ENCODE peak calls at places on chromosomes 16 and 17, in four cellular contexts. One of them, this sample, is unnamed. For H3K4me1, the result is how much of the 10 kb centered on the place peaks cover.

GRCh38 chr17:71656987-71657858 is 463.6 kb upstream of the SOX9 start:
- DNase-seq in left ventricle myocardium inferior: no peak
- DNase-seq in neuronal stem cell: no peak
- DNase-seq in breast epithelium: no peak
- DNase-seq in this sample: no peak

GRCh38 chr17:19317359-19318095 is 45.0 kb downstream of the B9D1 start:
- DNase-seq in neuronal stem cell: peak
- DNase-seq in breast epithelium: no peak
- DNase-seq in left ventricle myocardium inferior: peak
- DNase-seq in this sample: no peak

GRCh38 chr17:75908201-75908600 is 3.5 kb upstream of the MRPL38 start:
- DNase-seq in neuronal stem cell: no peak
- DNase-seq in left ventricle myocardium inferior: peak
- DNase-seq in breast epithelium: no peak
- DNase-seq in this sample: no peak

GRCh38 chr17:29138184-29138955 is 41.8 kb downstream of the MYO18A start:
- DNase-seq in neuronal stem cell: no peak
- DNase-seq in breast epithelium: no peak
- DNase-seq in left ventricle myocardium inferior: no peak
- DNase-seq in this sample: no peak

GRCh38 chr16:54402270-54402669 is 115.7 kb upstream of the IRX3 start:
- DNase-seq in left ventricle myocardium inferior: peak
- DNase-seq in neuronal stem cell: no peak
- DNase-seq in breast epithelium: no peak
- DNase-seq in this sample: no peak

GRCh38 chr17:80029235-80029974 is 6.3 kb downstream of the TBC1D16 start:
- DNase-seq in breast epithelium: peak
- DNase-seq in left ventricle myocardium inferior: peak
- DNase-seq in neuronal stem cell: no peak
- DNase-seq in this sample: peak

GRCh38 chr17:71327376-71328059 is 793.3 kb upstream of the SOX9 start:
- DNase-seq in breast epithelium: no peak
- DNase-seq in neuronal stem cell: no peak
- DNase-seq in left ventricle myocardium inferior: no peak
- DNase-seq in this sample: no peak

GRCh38 chr17:82120148-82120547 is 22.1 kb upstream of the FASN start:
- DNase-seq in breast epithelium: no peak
- DNase-seq in left ventricle myocardium inferior: no peak
- DNase-seq in neuronal stem cell: no peak
- DNase-seq in this sample: no peak

GRCh38 chr16:58020628-58021521 is 4.7 kb upstream of the MMP15 start:
- DNase-seq in left ventricle myocardium inferior: peak
- DNase-seq in neuronal stem cell: no peak
- DNase-seq in breast epithelium: no peak
- DNase-seq in this sample: no peak

GRCh38 chr17:72618018-72618509 is 474.4 kb downstream of the SLC39A11 start:
- DNase-seq in neuronal stem cell: no peak
- DNase-seq in left ventricle myocardium inferior: no peak
- DNase-seq in breast epithelium: no peak
- DNase-seq in this sample: no peak

GRCh38 chr16:88921603-88921995 is 55.1 kb upstream of the PABPN1L start:
- DNase-seq in left ventricle myocardium inferior: no peak
- DNase-seq in breast epithelium: no peak
- DNase-seq in neuronal stem cell: no peak
- DNase-seq in this sample: no peak

GRCh38 chr17:20122236-20122879 is 113.2 kb downstream of the SPECC1 start:
- DNase-seq in left ventricle myocardium inferior: no peak
- DNase-seq in breast epithelium: no peak
- DNase-seq in neuronal stem cell: no peak
- DNase-seq in this sample: no peak

GRCh38 chr17:2964370-2964769 is 99.0 kb downstream of the OR1D5 start:
- DNase-seq in neuronal stem cell: no peak
- DNase-seq in breast epithelium: no peak
- DNase-seq in left ventricle myocardium inferior: no peak
- DNase-seq in this sample: no peak

GRCh38 chr17:69525920-69526841 is 111.7 kb downstream of the MAP2K6 start:
- DNase-seq in breast epithelium: no peak
- DNase-seq in left ventricle myocardium inferior: peak
- DNase-seq in neuronal stem cell: peak
- DNase-seq in this sample: no peak

GRCh38 chr16:74936902-74937560 is 47.9 kb downstream of the WDR59 start:
- DNase-seq in left ventricle myocardium inferior: no peak
- DNase-seq in breast epithelium: no peak
- DNase-seq in neuronal stem cell: no peak
- DNase-seq in this sample: no peak

GRCh38 chr16:75092777-75093176 is 23.8 kb downstream of the LDHD start:
- DNase-seq in left ventricle myocardium inferior: no peak
- DNase-seq in neuronal stem cell: no peak
- DNase-seq in breast epithelium: no peak
- DNase-seq in this sample: no peak

GRCh38 chr17:60586288-60586974 is 13.6 kb upstream of the PPM1D start:
- DNase-seq in breast epithelium: no peak
- DNase-seq in neuronal stem cell: no peak
- DNase-seq in left ventricle myocardium inferior: no peak
- DNase-seq in this sample: no peak

GRCh38 chr16:79171504-79172240 is 428.9 kb downstream of the MAF start:
- DNase-seq in left ventricle myocardium inferior: no peak
- DNase-seq in neuronal stem cell: no peak
- DNase-seq in breast epithelium: no peak
- DNase-seq in this sample: no peak

GRCh38 chr16:88810166-88810867 is 1.4 kb downstream of the APRT start:
- DNase-seq in left ventricle myocardium inferior: no peak
- DNase-seq in breast epithelium: no peak
- DNase-seq in neuronal stem cell: no peak
- DNase-seq in this sample: no peak

GRCh38 chr17:30226878-30227277 is 8.6 kb downstream of the SLC6A4 start:
- DNase-seq in neuronal stem cell: no peak
- DNase-seq in left ventricle myocardium inferior: no peak
- DNase-seq in breast epithelium: no peak
- DNase-seq in this sample: no peak

GRCh38 chr17:28946239-28946638 is 5.1 kb downstream of the PHF12 start:
- DNase-seq in breast epithelium: no peak
- DNase-seq in left ventricle myocardium inferior: no peak
- DNase-seq in neuronal stem cell: no peak
- DNase-seq in this sample: no peak

GRCh38 chr17:83119987-83120864 is 40.8 kb downstream of the METRNL start:
- DNase-seq in neuronal stem cell: no peak
- DNase-seq in left ventricle myocardium inferior: peak
- DNase-seq in breast epithelium: no peak
- DNase-seq in this sample: no peak

GRCh38 chr17:869067-869466 is 86.9 kb downstream of the MRM3 start:
- DNase-seq in left ventricle myocardium inferior: peak
- DNase-seq in neuronal stem cell: no peak
- DNase-seq in breast epithelium: no peak
- DNase-seq in this sample: peak

GRCh38 chr16:10661236-10661635 is 33.5 kb downstream of the TEKT5 start:
- DNase-seq in breast epithelium: no peak
- DNase-seq in neuronal stem cell: no peak
- DNase-seq in left ventricle myocardium inferior: no peak
- DNase-seq in this sample: no peak

GRCh38 chr17:31842416-31843381 is 16.3 kb downstream of the COPRS start:
- DNase-seq in left ventricle myocardium inferior: peak
- DNase-seq in neuronal stem cell: peak
- DNase-seq in breast epithelium: peak
- DNase-seq in this sample: no peak
- H3K4me3 ChIP-seq in left ventricle myocardium inferior: peak
- H3K4me3 ChIP-seq in neuronal stem cell: no peak
- H3K4me3 ChIP-seq in breast epithelium: no peak
- H3K4me3 ChIP-seq in this sample: peak

GRCh38 chr16:56607675-56608042 is 725 bp upstream of the MT2A start:
- DNase-seq in left ventricle myocardium inferior: no peak
- DNase-seq in neuronal stem cell: no peak
- DNase-seq in breast epithelium: no peak
- DNase-seq in this sample: no peak

GRCh38 chr16:56608043-56608875 is at the start of gene MT2A:
- DNase-seq in left ventricle myocardium inferior: peak
- DNase-seq in breast epithelium: peak
- DNase-seq in neuronal stem cell: peak
- DNase-seq in this sample: peak

GRCh38 chr16:56606071-56606687 is 2.2 kb upstream of the MT2A start:
- DNase-seq in breast epithelium: no peak
- DNase-seq in left ventricle myocardium inferior: no peak
- DNase-seq in neuronal stem cell: no peak
- DNase-seq in this sample: no peak

GRCh38 chr16:56605475-56605874 is 2.9 kb upstream of the MT2A start:
- DNase-seq in neuronal stem cell: no peak
- DNase-seq in left ventricle myocardium inferior: no peak
- DNase-seq in breast epithelium: no peak
- DNase-seq in this sample: no peak

GRCh38 chr16:56606688-56607618 is 1.4 kb upstream of the MT2A start:
- DNase-seq in breast epithelium: peak
- DNase-seq in neuronal stem cell: no peak
- DNase-seq in left ventricle myocardium inferior: peak
- DNase-seq in this sample: peak
- H3K4me1 ChIP-seq in breast epithelium: under half
- H3K4me1 ChIP-seq in neuronal stem cell: under half
- H3K4me1 ChIP-seq in left ventricle myocardium inferior: half or more
- H3K4me1 ChIP-seq in this sample: under half

GRCh38 chr17:17834974-17835373 is 1.8 kb downstream of the SREBF1 start:
- DNase-seq in neuronal stem cell: no peak
- DNase-seq in breast epithelium: no peak
- DNase-seq in left ventricle myocardium inferior: no peak
- DNase-seq in this sample: no peak
- H3K4me3 ChIP-seq in neuronal stem cell: no peak
- H3K4me3 ChIP-seq in breast epithelium: no peak
- H3K4me3 ChIP-seq in left ventricle myocardium inferior: peak
- H3K4me3 ChIP-seq in this sample: peak

DNA sequence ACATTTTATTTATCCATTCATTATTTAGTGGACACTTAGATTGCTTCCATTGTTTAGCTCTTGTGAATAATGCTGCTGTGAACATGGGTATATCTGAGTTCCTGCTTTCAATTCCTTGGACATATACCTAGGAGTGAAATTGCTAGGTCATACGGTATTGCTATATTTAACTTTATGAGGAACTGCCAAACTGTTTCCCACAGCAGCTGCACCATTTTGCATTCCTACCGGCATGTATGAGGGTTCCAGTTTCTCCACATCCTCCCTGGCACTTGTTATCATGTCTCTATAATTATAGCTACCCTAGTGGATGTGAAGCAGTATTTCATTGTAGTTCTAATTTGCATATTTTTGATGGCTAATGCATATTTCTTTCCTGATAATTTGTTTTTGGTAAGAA is 23.7 kb upstream of the DRG2 start:
- DNase-seq in left ventricle myocardium inferior: no peak
- DNase-seq in breast epithelium: no peak
- DNase-seq in neuronal stem cell: no peak
- DNase-seq in this sample: no peak
- H3K4me1 ChIP-seq in left ventricle myocardium inferior: under half
- H3K4me1 ChIP-seq in breast epithelium: under half
- H3K4me1 ChIP-seq in neuronal stem cell: under half
- H3K4me1 ChIP-seq in this sample: under half

This sample was measured in thoracic aorta.